ENCODE peak calls at places on chromosomes 16 and 17, in six cellular contexts. L is kidney, B is Peyer's patch, K is OCI-LY7, O is foreskin keratinocyte, F is ovary. M is an unnamed sample.

GRCh38 chr17:50708050-50709000 is 611 bp upstream of the ANKRD40 start:
- DNase-seq in L (no peak), B (no peak), K (peak), O (no peak), F (no peak), M (no peak)

GRCh38 chr17:57317016-57317415 is 60.7 kb downstream of the MSI2 start:
- DNase-seq in L (no peak), B (no peak), K (no peak), O (no peak), F (no peak), M (no peak)

GRCh38 chr16:1028056-1028455 is 44.5 kb upstream of the SSTR5 start:
- DNase-seq in L (no peak), B (no peak), K (no peak), O (no peak), F (no peak), M (no peak)

GRCh38 chr17:42457107-42457787 is 1.4 kb upstream of the ATP6V0A1 start:
- DNase-seq in L (no peak), B (no peak), K (peak), O (no peak), F (no peak), M (no peak)

GRCh38 chr17:41534899-41535546 is 6.9 kb upstream of the KRT19 start:
- DNase-seq in L (peak), B (peak), K (no peak), O (no peak), F (peak), M (no peak)

GRCh38 chr17:68435876-68436842 is 21.1 kb downstream of the WIPI1 start:
- DNase-seq in L (no peak), B (peak), K (peak), O (peak), F (peak), M (peak)

GRCh38 chr17:5499790-5500189 is 13.4 kb downstream of the MIS12 start:
- DNase-seq in L (peak), B (no peak), K (no peak), O (no peak), F (peak), M (peak)

GRCh38 chr17:59154335-59154720 is 658 bp downstream of the SKA2 start:
- DNase-seq in L (peak), B (peak), K (peak), O (peak), F (peak), M (peak)

GRCh38 chr16:3115561-3115960 is 3.2 kb downstream of the ZNF205 start:
- DNase-seq in L (peak), B (no peak), K (no peak), O (no peak), F (no peak), M (peak)

GRCh38 chr16:12439443-12440232 is 364.0 kb downstream of the CPPED1 start:
- DNase-seq in L (no peak), B (no peak), K (no peak), O (no peak), F (no peak), M (no peak)

GRCh38 chr16:12289175-12290063 is 312.9 kb downstream of the SNX29 start:
- DNase-seq in L (no peak), B (peak), K (peak), O (no peak), F (no peak), M (no peak)

GRCh38 chr17:66602659-66603363 is 232.1 kb upstream of the CACNG5 start:
- DNase-seq in L (no peak), B (no peak), K (no peak), O (no peak), F (no peak), M (no peak)

GRCh38 chr16:54630284-54630967 is 300.2 kb upstream of the IRX5 start:
- DNase-seq in L (no peak), B (no peak), K (no peak), O (peak), F (no peak), M (no peak)

GRCh38 chr17:17841620-17842025 is 4.8 kb upstream of the SREBF1 start:
- DNase-seq in L (no peak), B (no peak), K (no peak), O (peak), F (peak), M (no peak)

GRCh38 chr17:28550858-28551257 is 1.6 kb downstream of the UNC119 start:
- DNase-seq in L (peak), B (peak), K (no peak), O (no peak), F (no peak), M (no peak)

GRCh38 chr16:75068075-75068474 is 48.5 kb downstream of the LDHD start:
- DNase-seq in L (no peak), B (no peak), K (peak), O (no peak), F (no peak), M (no peak)

GRCh38 chr17:56913000-56913866 is 616 bp downstream of the TRIM25 start:
- DNase-seq in L (peak), B (no peak), K (peak), O (no peak), F (no peak), M (peak)

GRCh38 chr16:65889533-65889966 is 476.9 kb upstream of the CDH5 start:
- DNase-seq in L (no peak), B (no peak), K (no peak), O (peak), F (no peak), M (peak)

GRCh38 chr17:41672153-41672552 is 16.5 kb upstream of the EIF1 start:
- DNase-seq in L (no peak), B (no peak), K (no peak), O (no peak), F (no peak), M (no peak)

GRCh38 chr16:72989203-72989991 is 58.5 kb downstream of the ZFHX3 start:
- DNase-seq in L (no peak), B (no peak), K (no peak), O (peak), F (no peak), M (no peak)
- H3K27ac ChIP-seq in L (peak), B (peak), K (no peak), O (peak), F (no peak), M (no peak)

DNA sequence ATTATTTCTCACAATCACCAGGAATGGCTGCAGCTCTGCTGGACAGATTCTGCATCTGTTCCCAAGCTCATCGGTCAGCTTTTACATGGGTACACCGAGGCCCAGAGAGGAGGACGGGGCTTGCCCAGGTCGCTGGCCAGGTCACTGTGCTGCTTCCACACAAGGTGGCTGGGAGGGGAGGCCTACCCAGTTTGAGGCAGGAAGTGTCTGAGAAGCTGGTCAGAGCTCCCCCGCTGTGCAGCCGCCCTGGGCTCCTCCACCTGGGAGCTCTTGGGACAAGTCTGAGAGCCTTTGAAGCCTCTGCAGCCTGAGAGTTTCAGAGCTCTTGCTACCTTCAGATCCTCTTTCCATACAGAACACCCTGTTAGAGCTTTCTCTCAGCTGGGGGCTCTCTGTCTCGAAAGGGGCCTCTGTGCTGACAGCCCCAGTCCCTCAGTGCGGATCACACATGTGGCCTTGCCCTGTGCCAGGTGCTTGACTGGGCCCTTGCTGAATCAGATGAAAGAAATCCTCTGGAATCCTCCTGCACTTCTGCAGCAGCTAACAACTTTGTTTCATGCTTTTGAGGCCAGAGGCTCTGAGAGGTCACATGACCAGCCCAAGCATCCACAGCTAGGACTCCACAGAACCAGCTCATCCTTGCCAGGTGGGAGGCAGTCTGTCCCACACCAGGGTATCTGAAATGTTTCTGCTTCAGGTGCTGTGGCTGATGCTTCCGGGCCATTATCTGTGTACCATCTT is 143.5 kb downstream of the CLEC16A start:
- DNase-seq in L (no peak), B (no peak), K (peak), O (peak), F (no peak), M (no peak)
- H3K27ac ChIP-seq in L (no peak), B (no peak), K (no peak), O (no peak), F (peak), M (no peak)

DNA sequence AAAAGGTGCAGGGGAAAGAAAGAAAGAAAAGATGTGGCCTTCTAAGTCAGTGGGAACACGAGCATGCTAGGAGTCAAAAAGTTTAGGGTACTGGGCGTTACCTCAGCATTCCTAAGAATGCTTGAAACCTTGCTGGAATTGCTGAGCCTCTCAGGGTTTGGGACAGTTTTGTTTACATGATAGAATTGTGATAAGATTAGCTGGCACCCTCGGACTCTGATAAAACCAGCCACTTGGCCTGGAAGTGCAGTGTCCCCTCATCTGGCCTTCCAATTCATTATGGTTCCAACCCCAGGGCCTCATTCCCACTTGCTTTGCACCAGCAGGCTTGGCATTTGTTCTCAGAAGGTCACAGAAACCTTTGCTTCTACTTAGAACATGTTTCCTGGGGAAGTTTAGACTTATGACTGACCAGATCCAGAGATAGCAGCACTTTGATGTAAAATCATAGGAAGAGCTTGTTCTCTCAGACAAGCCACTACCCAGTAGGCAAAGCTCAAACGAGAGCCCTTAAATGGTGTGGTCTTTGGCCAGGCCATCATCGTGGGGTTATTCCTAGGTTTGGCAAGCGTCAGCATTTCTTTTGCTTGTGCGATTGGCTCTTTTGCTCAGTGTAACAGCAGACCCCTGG is 8.0 kb downstream of the SGF29 start:
- DNase-seq in L (peak), B (no peak), K (no peak), O (no peak), F (no peak), M (no peak)
- H3K27ac ChIP-seq in L (peak), B (no peak), K (no peak), O (no peak), F (no peak), M (no peak)

DNA sequence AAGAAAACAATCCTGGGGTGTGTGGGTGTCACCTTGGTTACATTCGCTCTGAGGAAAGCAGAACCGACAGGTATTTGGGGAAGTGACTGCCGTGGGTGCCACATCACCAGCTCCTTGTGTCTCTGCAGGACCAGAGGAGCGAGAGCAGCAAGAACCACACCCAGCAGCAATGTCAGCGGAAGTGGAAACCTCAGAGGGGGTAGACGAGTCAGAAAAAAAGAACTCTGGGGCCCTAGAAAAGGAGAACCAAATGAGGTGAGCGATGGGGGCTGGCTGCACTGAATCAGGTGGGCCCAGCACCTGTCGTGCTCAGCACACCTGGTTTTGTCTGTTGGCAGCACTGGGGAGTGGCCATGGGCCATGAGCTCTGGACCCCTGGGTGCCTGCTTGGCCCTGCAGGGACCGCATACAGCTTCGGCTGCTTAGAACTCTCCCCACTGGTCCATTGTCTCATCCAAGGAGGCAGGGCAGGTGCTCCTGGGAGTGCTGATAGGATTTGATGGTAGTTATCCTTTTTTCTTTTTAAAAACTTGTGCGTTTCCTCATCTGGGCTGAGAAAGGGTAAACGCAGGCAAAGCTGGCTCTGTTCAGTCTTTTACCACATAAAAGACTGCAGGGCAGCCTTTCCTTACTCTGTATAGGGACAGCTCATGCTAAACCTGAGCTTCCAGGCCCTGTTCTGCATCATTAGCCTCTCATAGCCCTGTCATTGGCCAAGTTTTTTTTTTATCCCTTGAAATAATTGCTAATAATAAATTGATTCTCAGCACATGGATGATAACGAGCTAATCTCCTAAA is 29.4 kb downstream of the HMOX2 start:
- DNase-seq in L (no peak), B (no peak), K (peak), O (no peak), F (no peak), M (no peak)
- H3K27ac ChIP-seq in L (no peak), B (peak), K (peak), O (no peak), F (no peak), M (no peak)

GRCh38 chr17:35799942-35800341 is 4.5 kb upstream of the MMP28 start:
- DNase-seq in L (no peak), B (no peak), K (no peak), O (peak), F (no peak), M (no peak)
- H3K27ac ChIP-seq in L (no peak), B (no peak), K (no peak), O (no peak), F (no peak), M (no peak)

DNA sequence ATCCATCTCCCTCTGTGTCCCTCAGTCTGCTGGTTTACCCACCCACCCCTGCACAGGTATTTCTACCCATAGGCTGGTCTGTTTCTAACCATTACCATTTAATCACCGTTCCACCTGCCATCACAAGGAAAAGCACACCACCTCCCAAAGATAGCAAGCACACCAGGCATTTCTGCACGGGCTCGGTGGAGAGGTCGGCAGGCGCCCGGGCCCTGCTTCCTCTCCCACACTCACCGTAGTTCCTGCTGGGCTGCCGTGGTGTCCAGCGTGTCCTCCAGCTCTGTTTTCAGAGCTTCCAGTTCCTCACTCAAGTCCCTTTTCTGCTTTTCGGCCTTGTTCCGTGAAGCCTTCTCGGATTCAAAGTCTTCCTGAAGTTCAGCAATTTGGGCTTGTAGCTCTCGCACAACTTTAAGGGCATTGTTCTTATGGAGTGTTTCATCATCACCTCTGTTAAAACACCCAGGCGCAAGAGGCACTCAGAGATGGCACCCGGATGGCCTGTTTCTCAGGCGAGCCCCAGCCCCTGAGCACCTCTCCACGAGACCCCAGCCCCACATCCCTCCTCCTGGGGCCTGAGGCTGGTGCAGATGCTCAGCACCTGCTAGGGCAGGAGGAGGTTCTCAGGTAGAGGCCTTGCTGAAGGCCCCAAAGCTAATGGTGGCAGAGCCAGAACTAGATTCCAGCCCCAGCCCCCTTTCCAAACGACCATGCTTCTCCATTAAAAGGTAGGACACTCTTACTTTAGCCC is 69.0 kb downstream of the NDEL1 start:
- DNase-seq in L (no peak), B (no peak), K (no peak), O (no peak), F (no peak), M (no peak)
- H3K27ac ChIP-seq in L (no peak), B (no peak), K (no peak), O (no peak), F (no peak), M (no peak)

DNA sequence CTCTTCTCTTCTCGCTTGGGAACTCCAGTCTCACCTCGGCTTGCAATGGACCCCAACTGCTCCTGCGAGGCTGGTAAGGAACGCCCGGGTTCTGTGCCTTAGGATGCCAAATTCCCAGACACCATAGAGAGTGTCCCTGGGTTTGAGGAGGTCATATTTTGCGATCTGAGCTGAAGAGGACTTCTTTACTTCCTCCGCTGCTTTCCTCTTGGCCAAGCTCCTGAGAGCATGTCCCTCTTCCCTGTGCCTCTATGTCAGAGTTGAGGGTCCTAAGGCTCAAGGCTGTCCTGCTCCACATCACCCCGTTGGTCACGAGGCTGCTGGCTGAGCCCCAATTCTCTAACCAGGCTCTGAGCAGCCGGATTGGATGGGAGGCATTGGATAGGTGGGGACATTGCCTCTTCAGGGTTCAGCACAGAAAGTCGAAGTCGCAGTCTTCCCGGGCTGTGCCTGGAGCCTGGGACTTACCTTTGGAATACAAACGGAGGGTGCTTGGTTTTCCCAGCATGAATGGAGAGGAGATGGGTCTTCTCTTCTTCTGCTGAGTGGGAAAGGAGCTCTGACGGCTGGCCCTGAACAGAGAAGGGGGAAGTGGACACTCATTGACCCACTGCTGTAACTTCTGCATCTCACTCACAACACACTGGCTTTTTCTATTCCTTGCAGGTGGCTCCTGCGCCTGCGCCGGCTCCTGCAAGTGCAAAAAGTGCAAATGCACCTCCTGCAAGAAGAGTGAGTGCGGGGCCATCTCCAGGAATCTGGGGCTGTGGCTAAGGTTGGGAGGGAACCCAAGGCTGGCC is 426 bp downstream of the MT1H start:
- DNase-seq in L (no peak), B (no peak), K (no peak), O (no peak), F (no peak), M (no peak)
- H3K27ac ChIP-seq in L (no peak), B (no peak), K (no peak), O (no peak), F (no peak), M (no peak)

DNA sequence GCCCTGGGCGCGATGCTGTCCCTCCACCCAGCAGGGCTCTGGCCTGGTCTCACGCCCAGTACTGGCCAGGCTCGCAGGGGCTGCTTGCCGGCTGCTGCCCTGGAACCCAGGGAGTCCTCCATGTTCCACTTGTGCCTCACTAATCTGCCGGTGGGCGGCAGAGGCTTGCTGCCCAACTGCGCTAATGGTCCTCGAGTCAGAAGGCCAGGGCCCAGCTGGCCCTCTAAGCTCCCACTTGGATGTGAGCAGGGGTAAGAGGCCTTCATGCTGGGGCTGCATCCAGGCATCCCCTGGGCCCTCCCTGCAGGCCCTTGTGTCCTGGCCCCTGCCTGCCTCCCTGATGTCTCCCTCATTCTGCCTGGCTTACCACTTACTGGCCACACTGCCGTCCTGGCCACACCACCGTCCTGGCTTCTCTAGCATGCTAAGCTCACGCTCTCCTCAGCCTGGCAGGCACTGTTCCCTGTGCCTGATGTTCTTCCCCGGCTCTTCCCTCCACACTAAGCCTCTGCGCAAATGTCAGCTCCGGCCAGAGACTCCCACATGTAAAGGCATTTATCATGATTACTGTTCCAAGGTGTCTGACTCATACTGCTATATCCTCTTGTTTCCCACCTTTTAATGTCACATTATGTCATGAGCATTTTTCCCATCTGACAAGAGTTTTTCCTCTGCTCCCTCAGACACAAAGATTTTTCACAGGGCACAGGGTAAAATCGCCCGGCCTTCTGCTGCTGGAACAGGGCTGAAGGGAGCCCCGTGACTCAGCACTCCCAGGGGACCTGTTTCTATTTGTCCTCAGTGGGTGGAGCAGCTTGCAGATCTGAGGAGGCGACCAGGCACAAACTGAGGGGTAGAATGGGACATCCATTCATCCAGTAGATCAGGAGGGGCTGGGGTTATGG is 15.9 kb downstream of the B9D1 start:
- DNase-seq in L (peak), B (peak), K (peak), O (peak), F (peak), M (peak)
- H3K27ac ChIP-seq in L (no peak), B (no peak), K (peak), O (peak), F (peak), M (peak)